ENCODE peak calls at places on chromosomes 16 and 17, in eight cellular contexts. L is NCI-H2171 treated with DMSO at 0.1 percent for 48 hours, K is hypothalamus, P is posterior cingulate gyrus, B is NCI-H1092, Z is fibroblast of pulmonary artery, E is astrocyte of the cerebellum, J is hepatocyte. V is an unnamed sample.

GRCh38 chr17:42655528-42655927 is 3.6 kb upstream of the TUBG2 start:
- DNase-seq in K (no peak), E (peak), L (no peak), B (no peak), P (no peak), J (no peak), Z (no peak), V (no peak)

GRCh38 chr17:27442702-27443101 is 13.5 kb upstream of the KSR1 start:
- DNase-seq in E (no peak), P (no peak), K (no peak), J (no peak), L (peak), Z (no peak), B (no peak), V (no peak)

GRCh38 chr16:19582050-19582784 is 26.7 kb downstream of the VPS35L start:
- DNase-seq in K (no peak), L (no peak), B (no peak), J (no peak), Z (no peak), P (no peak), E (no peak), V (no peak)

GRCh38 chr16:69522732-69523404 is 42.9 kb upstream of the NFAT5 start:
- DNase-seq in B (no peak), E (no peak), J (no peak), L (peak), Z (no peak), K (no peak), P (no peak), V (no peak)

GRCh38 chr17:49741009-49741691 is 22.8 kb downstream of the FAM117A start:
- DNase-seq in B (no peak), L (no peak), J (no peak), P (no peak), E (no peak), Z (peak), K (no peak), V (peak)

GRCh38 chr17:44672479-44673093 is 16.3 kb downstream of the MEIOC start:
- DNase-seq in Z (peak), J (peak), E (no peak), B (no peak), K (no peak), P (no peak), L (peak), V (peak)

GRCh38 chr16:88456356-88457292 is 3.5 kb downstream of the ZFPM1 start:
- DNase-seq in P (no peak), B (no peak), Z (no peak), E (no peak), K (no peak), J (no peak), L (peak), V (peak)

GRCh38 chr16:59021751-59022150 is 287.6 kb upstream of the GOT2 start:
- DNase-seq in E (no peak), J (no peak), K (no peak), Z (peak), L (no peak), B (no peak), P (no peak), V (no peak)

GRCh38 chr17:11871773-11872172 is 125.5 kb downstream of the ZNF18 start:
- DNase-seq in P (no peak), B (no peak), K (no peak), J (no peak), E (no peak), Z (no peak), L (no peak), V (no peak)

GRCh38 chr16:59552164-59552563 is 818.0 kb upstream of the GOT2 start:
- DNase-seq in Z (no peak), E (no peak), P (no peak), J (no peak), K (no peak), L (no peak), B (no peak), V (no peak)